ENCODE peak calls at places on chromosomes 1 and 21, in eight cellular contexts. M is BJ, E is psoas muscle, W is endothelial cell, J is epithelial cell of esophagus, R is pancreas, G is D721Med, A is astrocyte of the cerebellum. T is an unnamed sample.

GRCh38 chr1:228035844-228036243 is 29.0 kb downstream of the WNT3A start:
- DNase-seq in M (no peak), E (no peak), W (no peak), J (no peak), R (no peak), G (no peak), A (no peak), T (no peak)

GRCh38 chr1:116573388-116574100 is 2.7 kb upstream of the CD58 start:
- DNase-seq in M (no peak), E (no peak), W (no peak), J (no peak), R (no peak), G (no peak), A (no peak), T (no peak)

GRCh38 chr1:160325252-160325651 is 17.8 kb downstream of the COPA start:
- DNase-seq in M (no peak), E (no peak), W (no peak), J (no peak), R (no peak), G (no peak), A (no peak), T (no peak)

GRCh38 chr1:54606096-54606989 is 17.0 kb downstream of the FAM151A start:
- DNase-seq in M (no peak), E (no peak), W (no peak), J (no peak), R (no peak), G (no peak), A (no peak), T (no peak)

GRCh38 chr1:235206533-235207201 is 45.6 kb upstream of the RBM34 start:
- DNase-seq in M (no peak), E (no peak), W (no peak), J (peak), R (no peak), G (no peak), A (no peak), T (no peak)

GRCh38 chr1:173097001-173097400 is 46.3 kb upstream of the TNFSF18 start:
- DNase-seq in M (no peak), E (no peak), W (no peak), J (no peak), R (no peak), G (no peak), A (no peak), T (no peak)

GRCh38 chr1:2014726-2015382 is 4.3 kb upstream of the GABRD start:
- DNase-seq in M (no peak), E (no peak), W (no peak), J (no peak), R (no peak), G (no peak), A (no peak), T (no peak)

GRCh38 chr1:222334026-222334680 is 213.8 kb downstream of the HHIPL2 start:
- DNase-seq in M (peak), E (no peak), W (no peak), J (no peak), R (no peak), G (no peak), A (peak), T (no peak)

GRCh38 chr21:41596241-41596925 is 88.4 kb upstream of the TMPRSS2 start:
- DNase-seq in M (no peak), E (no peak), W (no peak), J (no peak), R (no peak), G (no peak), A (no peak), T (no peak)

GRCh38 chr1:18751425-18751824 is 108.0 kb downstream of the TAS1R2 start:
- DNase-seq in M (no peak), E (no peak), W (no peak), J (no peak), R (no peak), G (no peak), A (no peak), T (no peak)

GRCh38 chr1:208409171-208409570 is 165.0 kb upstream of the PLXNA2 start:
- DNase-seq in M (peak), E (no peak), W (no peak), J (no peak), R (no peak), G (no peak), A (peak), T (no peak)

GRCh38 chr1:178492341-178492740 is 4.4 kb downstream of the CLEC20A start:
- DNase-seq in M (no peak), E (no peak), W (no peak), J (no peak), R (no peak), G (no peak), A (no peak), T (peak)

GRCh38 chr21:36134820-36135390 is at the start of gene CBR3:
- DNase-seq in M (no peak), E (peak), W (no peak), J (peak), R (peak), G (no peak), A (no peak), T (peak)

GRCh38 chr1:161721738-161722343 is 497 bp downstream of the FCRLB start:
- DNase-seq in M (peak), E (no peak), W (no peak), J (peak), R (no peak), G (no peak), A (no peak), T (no peak)

GRCh38 chr1:147735423-147735822 is 25.0 kb downstream of the GJA5 start:
- DNase-seq in M (no peak), E (no peak), W (no peak), J (no peak), R (no peak), G (no peak), A (no peak), T (no peak)

GRCh38 chr1:213286235-213286634 is 235.2 kb downstream of the RPS6KC1 start:
- DNase-seq in M (no peak), E (no peak), W (no peak), J (no peak), R (no peak), G (no peak), A (no peak), T (no peak)
- TF ChIP-seq CTCF in M (no peak), E (no peak), W (peak), J (no peak), R (no peak), G (no peak), A (peak), T (peak)

GRCh38 chr1:169753549-169753948 is 19.7 kb upstream of the SELE start:
- DNase-seq in M (no peak), E (no peak), W (no peak), J (no peak), R (no peak), G (no peak), A (no peak), T (no peak)
- TF ChIP-seq CTCF in M (peak), E (no peak), W (no peak), J (peak), R (no peak), G (no peak), A (no peak), T (peak)

DNA sequence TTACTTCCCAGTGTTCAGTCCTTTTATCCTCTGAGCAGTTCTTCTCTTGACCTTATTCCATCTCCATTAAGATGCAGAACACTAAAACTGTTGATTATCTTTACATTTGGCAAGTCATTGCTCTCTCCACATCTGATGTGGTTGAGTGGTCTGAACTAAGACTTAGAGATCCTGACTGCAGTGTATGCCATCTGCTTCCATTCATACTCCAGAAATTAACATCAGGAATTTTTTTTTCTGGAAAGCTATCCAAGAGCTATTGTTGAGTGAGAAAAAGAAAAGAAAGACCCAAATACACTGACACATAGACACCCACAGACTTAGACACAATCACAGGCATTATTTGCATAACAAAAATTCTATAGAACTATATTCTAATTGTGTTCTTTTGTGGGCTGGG is 3.7 kb upstream of the TRIM62 start:
- DNase-seq in M (no peak), E (no peak), W (no peak), J (no peak), R (no peak), G (no peak), A (no peak), T (no peak)
- TF ChIP-seq CTCF in M (no peak), E (no peak), W (no peak), J (no peak), R (no peak), G (no peak), A (no peak), T (no peak)

GRCh38 chr1:181387702-181388101 is 95.6 kb upstream of the CACNA1E start:
- DNase-seq in M (no peak), E (no peak), W (no peak), J (no peak), R (no peak), G (no peak), A (no peak), T (peak)
- TF ChIP-seq CTCF in M (no peak), E (no peak), W (no peak), J (no peak), R (no peak), G (no peak), A (no peak), T (no peak)

GRCh38 chr1:157124855-157125254 is 13.3 kb downstream of the ETV3 start:
- DNase-seq in M (no peak), E (no peak), W (no peak), J (no peak), R (no peak), G (no peak), A (no peak), T (peak)
- TF ChIP-seq CTCF in M (no peak), E (no peak), W (no peak), J (peak), R (no peak), G (no peak), A (no peak), T (peak)